ENCODE peak calls at places on chromosomes 7 and 10, in seven cellular contexts. Q is neuronal stem cell, G is tibial nerve, P is MM.1S, C is mucosa of descending colon, S is heart left ventricle, A is kidney epithelial cell. O is an unnamed sample.

GRCh38 chr7:33059635-33060034 is 2.9 kb downstream of the NT5C3A start:
- DNase-seq in S (no peak), A (no peak), P (no peak), G (no peak), Q (no peak), C (no peak), O (no peak)

GRCh38 chr10:108358912-108359311 is 1194.4 kb upstream of the SORCS1 start:
- DNase-seq in Q (no peak), G (no peak), S (no peak), A (peak; percentile 86), P (no peak), C (no peak), O (no peak)

GRCh38 chr10:78634389-78634815 is 434.4 kb upstream of the ZMIZ1 start:
- DNase-seq in Q (no peak), C (no peak), G (no peak), P (no peak), S (no peak), A (peak; percentile 26), O (no peak)

GRCh38 chr10:50471583-50471975 is 152.2 kb downstream of the SGMS1 start:
- DNase-seq in Q (no peak), A (no peak), G (no peak), S (no peak), P (no peak), C (no peak), O (no peak)

GRCh38 chr7:97001221-97001620 is 4.1 kb upstream of the DLX6 start:
- DNase-seq in C (no peak), A (no peak), P (no peak), Q (peak; percentile 9), G (no peak), S (no peak), O (no peak)

GRCh38 chr10:120643373-120643772 is 186.3 kb downstream of the PLPP4 start:
- DNase-seq in P (no peak), S (no peak), A (no peak), Q (no peak), C (no peak), G (no peak), O (no peak)

GRCh38 chr10:119359025-119359424 is 151.7 kb downstream of the GRK5 start:
- DNase-seq in P (no peak), Q (no peak), A (no peak), S (no peak), C (no peak), G (no peak), O (no peak)

GRCh38 chr10:37314862-37315261 is 189.5 kb downstream of the ANKRD30A start:
- DNase-seq in A (no peak), G (no peak), Q (no peak), S (no peak), P (no peak), C (no peak), O (no peak)

GRCh38 chr7:159023746-159024145 is 120.9 kb downstream of the VIPR2 start:
- DNase-seq in P (no peak), G (no peak), S (no peak), C (no peak), A (no peak), Q (no peak), O (no peak)

GRCh38 chr7:48512892-48513291 is 341.6 kb downstream of the ABCA13 start:
- DNase-seq in P (no peak), Q (no peak), S (no peak), C (no peak), G (no peak), A (no peak), O (no peak)

GRCh38 chr7:93923291-93923690 is 1.8 kb downstream of the GNG11 start:
- DNase-seq in G (no peak), A (no peak), C (no peak), P (no peak), Q (no peak), S (no peak), O (no peak)

GRCh38 chr7:123979876-123980275 is 53.0 kb downstream of the TMEM229A start:
- DNase-seq in P (no peak), G (no peak), C (no peak), Q (no peak), S (no peak), A (peak; percentile 10), O (no peak)

GRCh38 chr10:525565-526315 is 163.7 kb downstream of the DIP2C start:
- DNase-seq in S (no peak), G (no peak), P (no peak), A (no peak), C (no peak), Q (no peak), O (no peak)

GRCh38 chr10:117619710-117620405 is 77.3 kb downstream of the EMX2 start:
- DNase-seq in P (no peak), A (no peak), G (no peak), Q (no peak), C (no peak), S (no peak), O (no peak)

GRCh38 chr7:56030340-56030739 is 20.9 kb downstream of the PSPH start:
- DNase-seq in G (no peak), A (no peak), P (no peak), S (no peak), C (no peak), Q (no peak), O (no peak)

GRCh38 chr10:46092523-46093195 is 46.6 kb upstream of the MSMB start:
- DNase-seq in C (no peak), P (peak; percentile 82), Q (no peak), G (no peak), A (no peak), S (no peak), O (no peak)

GRCh38 chr7:111741811-111742240 is 179.5 kb upstream of the IMMP2L start:
- DNase-seq in P (peak; percentile 65), G (peak; percentile 19), Q (peak; percentile 59), C (peak; percentile 63), S (no peak), A (no peak), O (no peak)

GRCh38 chr10:35577915-35578607 is 27.1 kb upstream of the GJD4 start:
- DNase-seq in Q (no peak), S (no peak), G (no peak), P (no peak), A (no peak), C (no peak), O (no peak)

GRCh38 chr7:34488766-34489165 is 169.3 kb upstream of the NPSR1 start:
- DNase-seq in C (no peak), Q (no peak), S (no peak), A (no peak), P (no peak), G (no peak), O (no peak)

GRCh38 chr10:113474756-113475155 is 78.1 kb upstream of the HABP2 start:
- DNase-seq in S (no peak), G (no peak), Q (no peak), A (no peak), P (no peak), C (no peak), O (no peak)

GRCh38 chr10:121589553-121589952 is 8.7 kb downstream of the FGFR2 start:
- DNase-seq in C (no peak), G (no peak), P (no peak), Q (no peak), A (no peak), S (no peak), O (no peak)

GRCh38 chr10:71589617-71590551 is 129.7 kb downstream of the C10orf105 start:
- DNase-seq in S (no peak), A (no peak), P (no peak), C (no peak), G (no peak), Q (no peak), O (no peak)
- H3K36me3 ChIP-seq in S (no peaks in the 10 kb centered on the region), A (no peaks in the 10 kb centered on the region), P (no peaks in the 10 kb centered on the region), C (no peaks in the 10 kb centered on the region), G (no peaks in the 10 kb centered on the region), Q (no peaks in the 10 kb centered on the region), O (no peaks in the 10 kb centered on the region)

DNA sequence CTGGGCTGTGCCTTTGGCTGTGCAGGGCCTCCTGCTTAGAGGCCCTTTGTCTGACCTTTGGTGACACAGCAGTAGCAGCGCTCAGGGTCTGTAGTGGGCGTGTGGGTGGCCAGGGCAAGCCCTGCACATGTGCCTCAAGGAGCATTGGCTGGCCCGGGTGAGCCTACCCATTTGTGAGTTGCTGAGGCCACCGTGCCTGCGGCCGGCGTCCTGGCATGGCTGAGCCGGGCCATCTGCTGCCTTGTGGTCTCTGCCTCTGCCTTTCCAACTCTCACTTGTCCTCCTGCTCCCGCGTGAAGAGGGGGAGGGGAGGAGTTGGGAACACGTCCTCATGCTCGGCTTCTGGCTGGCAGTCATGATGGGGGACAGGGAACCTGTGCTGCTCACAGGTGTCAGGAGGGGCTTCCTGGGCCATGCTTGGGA is 9.2 kb upstream of the ORAI2 start:
- DNase-seq in A (no peak), P (peak; percentile 62), C (no peak), G (no peak), S (no peak), Q (no peak), O (no peak)
- H3K36me3 ChIP-seq in A (peaks cover 3% of the 10 kb centered on the region), P (peaks cover 6% of the 10 kb centered on the region), C (peaks cover 3% of the 10 kb centered on the region), G (peaks cover 74% of the 10 kb centered on the region), S (peaks cover 46% of the 10 kb centered on the region), Q (peaks cover 33% of the 10 kb centered on the region), O (peaks cover 5% of the 10 kb centered on the region)

GRCh38 chr7:1483079-1483478 is 21.1 kb downstream of the INTS1 start:
- DNase-seq in G (no peak), P (no peak), Q (no peak), S (no peak), A (no peak), C (no peak), O (no peak)

GRCh38 chr7:1484569-1484968 is 19.6 kb downstream of the INTS1 start:
- DNase-seq in Q (no peak), G (no peak), S (no peak), C (no peak), P (no peak), A (no peak), O (no peak)

GRCh38 chr7:1486571-1486970 is 17.6 kb downstream of the INTS1 start:
- DNase-seq in G (no peak), C (no peak), A (no peak), P (no peak), S (no peak), Q (no peak), O (no peak)

GRCh38 chr7:1483536-1484505 is 20.4 kb downstream of the INTS1 start:
- DNase-seq in A (no peak), G (no peak), Q (no peak), S (no peak), P (no peak), C (no peak), O (no peak)

DNA sequence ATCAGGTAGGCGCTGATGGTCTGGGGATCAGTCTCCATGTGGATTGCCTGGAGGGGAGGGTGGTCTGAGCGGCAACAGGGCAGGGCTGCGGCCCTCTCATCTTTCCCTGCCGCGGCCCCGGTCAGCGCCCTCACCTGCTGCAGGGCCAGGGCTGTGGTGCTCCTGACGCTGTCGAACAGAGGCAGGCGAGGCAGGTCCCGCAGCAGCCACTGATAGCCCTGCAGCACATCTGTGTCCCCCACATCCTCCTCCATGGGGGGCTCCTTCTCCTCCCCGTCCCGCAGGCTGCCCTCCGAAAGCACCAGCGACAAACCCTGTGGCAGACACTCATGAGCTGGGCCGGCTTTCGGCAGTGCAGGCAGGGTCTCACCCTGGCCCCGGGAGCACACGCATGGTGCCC is 19.0 kb downstream of the INTS1 start:
- DNase-seq in Q (no peak), A (no peak), S (no peak), P (no peak), G (no peak), C (no peak), O (no peak)
- H3K36me3 ChIP-seq in Q (peaks cover 53% of the 10 kb centered on the region), A (peaks cover 2% of the 10 kb centered on the region), S (peaks cover 99% of the 10 kb centered on the region), P (no peaks in the 10 kb centered on the region), G (peaks cover 100% of the 10 kb centered on the region), C (peaks cover 18% of the 10 kb centered on the region), O (peaks cover 40% of the 10 kb centered on the region)

DNA sequence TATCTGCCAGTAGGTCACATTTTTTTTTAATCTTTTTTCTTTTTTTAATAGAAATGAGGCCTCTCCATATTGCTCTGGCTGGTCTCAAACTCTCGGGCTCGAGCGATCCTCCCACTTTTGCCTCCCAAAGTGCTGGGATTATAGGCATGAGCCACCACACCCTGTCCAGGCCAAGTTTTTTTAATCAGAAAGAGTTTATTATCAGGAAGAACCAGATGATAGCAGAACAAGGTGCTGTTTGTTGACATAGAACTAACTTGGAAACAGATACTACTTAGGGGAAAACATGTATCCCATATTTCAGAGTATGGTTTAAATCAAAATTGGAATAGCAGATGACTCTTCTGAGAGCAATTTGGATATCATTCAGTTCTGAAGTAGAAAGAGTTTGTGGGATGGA is 118.6 kb downstream of the NRF1 start:
- DNase-seq in C (no peak), S (no peak), G (no peak), P (no peak), A (no peak), Q (no peak), O (no peak)
- H3K36me3 ChIP-seq in C (no peaks in the 10 kb centered on the region), S (peaks cover 37% of the 10 kb centered on the region), G (peaks cover 92% of the 10 kb centered on the region), P (no peaks in the 10 kb centered on the region), A (no peaks in the 10 kb centered on the region), Q (peaks cover 19% of the 10 kb centered on the region), O (peaks cover 2% of the 10 kb centered on the region)

O was measured in GM06990.